ENCODE peak calls at places on chromosomes 13 and 19, in ten cellular contexts. B is GM23248; E is K562; A is heart left ventricle; J is A549; C is MG63; S is Caco-2; D is astrocyte; U is sigmoid colon; V is CD8-positive, alpha-beta T cell. W is an unnamed sample.

GRCh38 chr19:13303381-13304129 is 153.3 kb downstream of the IER2 start:
- DNase-seq in B (no peak), E (no peak), A (no peak), J (no peak), C (no peak), S (no peak), D (no peak), U (no peak), V (no peak), W (no peak)

GRCh38 chr19:5691930-5692784 is 2.1 kb downstream of the RPL36 start:
- DNase-seq in B (peak; percentile 69), E (peak; percentile 78), A (no peak), J (no peak), C (no peak), S (no peak), D (no peak), U (peak; percentile 69), V (no peak), W (no peak)

GRCh38 chr13:54357284-54357933 is 1328.8 kb downstream of the OLFM4 start:
- DNase-seq in B (no peak), E (no peak), A (no peak), J (no peak), C (no peak), S (no peak), D (no peak), U (no peak), V (no peak), W (no peak)

GRCh38 chr13:52845766-52846566 is 2.5 kb downstream of the PCDH8 start:
- DNase-seq in B (peak; percentile 21), E (no peak), A (peak; percentile 59), J (no peak), C (peak; percentile 56), S (no peak), D (no peak), U (no peak), V (no peak), W (peak; percentile 67)

GRCh38 chr13:111429064-111429558 is 108.7 kb downstream of the TEX29 start:
- DNase-seq in B (peak; percentile 54), E (peak; percentile 42), A (no peak), J (peak; percentile 29), C (peak; percentile 14), S (peak; percentile 72), D (no peak), U (no peak), V (peak; percentile 4), W (peak; percentile 80)

GRCh38 chr13:94182185-94182761 is 297.2 kb downstream of the DCT start:
- DNase-seq in B (no peak), E (no peak), A (no peak), J (no peak), C (no peak), S (no peak), D (no peak), U (no peak), V (no peak), W (no peak)

GRCh38 chr19:46919324-46919723 is 58.5 kb downstream of the ARHGAP35 start:
- DNase-seq in B (peak; percentile 81), E (no peak), A (no peak), J (no peak), C (peak; percentile 58), S (no peak), D (peak; percentile 25), U (no peak), V (no peak), W (no peak)

GRCh38 chr13:20190481-20191310 is 2.0 kb downstream of the GJB2 start:
- DNase-seq in B (peak; percentile 89), E (no peak), A (no peak), J (no peak), C (peak; percentile 81), S (no peak), D (peak; percentile 94), U (no peak), V (no peak), W (no peak)

GRCh38 chr13:110593430-110594130 is 21.8 kb upstream of the NAXD start:
- DNase-seq in B (peak; percentile 71), E (peak; percentile 77), A (no peak), J (peak; percentile 54), C (no peak), S (peak; percentile 67), D (peak; percentile 39), U (no peak), V (no peak), W (no peak)

GRCh38 chr13:89066868-89067466 is 1395.8 kb downstream of the SLITRK5 start:
- DNase-seq in B (peak; percentile 46), E (peak; percentile 4), A (no peak), J (peak; percentile 39), C (no peak), S (peak; percentile 61), D (peak; percentile 13), U (no peak), V (no peak), W (peak; percentile 70)

GRCh38 chr13:25902946-25903345 is 148.9 kb downstream of the SHISA2 start:
- DNase-seq in B (no peak), E (no peak), A (no peak), J (no peak), C (no peak), S (no peak), D (no peak), U (no peak), V (no peak), W (no peak)

GRCh38 chr13:60790620-60791019 is 393.6 kb downstream of the TDRD3 start:
- DNase-seq in B (no peak), E (no peak), A (no peak), J (no peak), C (no peak), S (no peak), D (no peak), U (peak; percentile 68), V (no peak), W (no peak)

GRCh38 chr19:2394669-2395292 is 32.6 kb downstream of the TIMM13 start:
- DNase-seq in B (no peak), E (no peak), A (no peak), J (no peak), C (no peak), S (peak; percentile 48), D (no peak), U (no peak), V (no peak), W (peak; percentile 72)

GRCh38 chr19:2398735-2399305 is 28.6 kb downstream of the TIMM13 start:
- DNase-seq in B (no peak), E (no peak), A (no peak), J (no peak), C (no peak), S (no peak), D (no peak), U (no peak), V (no peak), W (no peak)

GRCh38 chr19:2405256-2405655 is 22.1 kb downstream of the TIMM13 start:
- DNase-seq in B (no peak), E (no peak), A (no peak), J (no peak), C (no peak), S (no peak), D (no peak), U (no peak), V (no peak), W (no peak)

GRCh38 chr19:2394054-2394668 is 33.2 kb downstream of the TIMM13 start:
- DNase-seq in B (no peak), E (no peak), A (no peak), J (no peak), C (no peak), S (no peak), D (no peak), U (no peak), V (no peak), W (no peak)

DNA sequence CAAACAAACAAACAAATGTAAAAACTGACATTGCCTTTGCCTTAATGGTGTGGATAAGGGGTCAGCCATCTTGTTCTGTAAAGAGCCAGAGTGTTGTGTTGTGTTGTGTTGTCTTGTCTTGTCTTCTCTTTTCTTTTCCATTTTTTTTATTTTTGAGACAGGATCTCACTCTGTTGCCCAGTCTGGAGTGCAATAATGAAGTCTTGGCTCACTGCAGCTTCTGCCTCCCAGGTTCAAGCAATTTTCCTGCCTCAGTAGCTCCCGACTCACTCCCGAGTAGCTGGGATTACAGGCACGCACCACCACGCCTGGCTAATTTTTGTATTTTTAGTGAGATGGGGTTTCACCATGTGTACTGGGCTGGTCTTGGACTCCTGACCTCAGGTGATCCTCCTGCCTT is 27.8 kb downstream of the TIMM13 start:
- DNase-seq in B (no peak), E (no peak), A (no peak), J (no peak), C (no peak), S (no peak), D (no peak), U (no peak), V (no peak), W (no peak)
- H3K9me3 ChIP-seq in B (no peaks in the 10 kb centered on the region), E (no peaks in the 10 kb centered on the region), A (peaks cover 8% of the 10 kb centered on the region), J (no peaks in the 10 kb centered on the region), C (no peaks in the 10 kb centered on the region), S (no peaks in the 10 kb centered on the region), D (no peaks in the 10 kb centered on the region), U (no peaks in the 10 kb centered on the region), V (no peaks in the 10 kb centered on the region), W (no peaks in the 10 kb centered on the region)

DNA sequence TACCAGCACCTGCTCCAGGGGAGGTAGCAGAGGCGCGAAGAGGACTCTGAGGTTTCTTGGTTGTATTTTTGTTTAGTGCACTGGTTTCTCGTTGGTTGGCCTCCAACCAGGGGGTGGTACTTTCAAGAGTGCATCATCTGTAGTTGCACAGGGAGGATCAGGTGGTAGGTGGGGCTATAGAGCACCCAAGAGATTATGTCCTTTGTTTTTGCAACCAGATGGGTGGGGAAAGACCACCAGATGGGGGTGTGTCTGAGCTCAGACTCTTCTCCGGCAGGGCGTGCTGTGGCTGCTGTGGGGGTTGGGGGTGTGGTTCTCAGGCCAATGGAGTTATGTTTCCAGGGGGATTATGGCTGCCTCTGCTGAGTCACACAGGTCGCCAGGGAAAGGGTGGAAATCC is 254.4 kb upstream of the KLF12 start:
- DNase-seq in B (no peak), E (no peak), A (no peak), J (no peak), C (no peak), S (no peak), D (no peak), U (no peak), V (no peak), W (no peak)
- H3K9me3 ChIP-seq in B (no peaks in the 10 kb centered on the region), E (no peaks in the 10 kb centered on the region), A (peaks cover 45% of the 10 kb centered on the region), J (no peaks in the 10 kb centered on the region), C (no peaks in the 10 kb centered on the region), S (no peaks in the 10 kb centered on the region), D (no peaks in the 10 kb centered on the region), U (no peaks in the 10 kb centered on the region), V (no peaks in the 10 kb centered on the region), W (no peaks in the 10 kb centered on the region)

DNA sequence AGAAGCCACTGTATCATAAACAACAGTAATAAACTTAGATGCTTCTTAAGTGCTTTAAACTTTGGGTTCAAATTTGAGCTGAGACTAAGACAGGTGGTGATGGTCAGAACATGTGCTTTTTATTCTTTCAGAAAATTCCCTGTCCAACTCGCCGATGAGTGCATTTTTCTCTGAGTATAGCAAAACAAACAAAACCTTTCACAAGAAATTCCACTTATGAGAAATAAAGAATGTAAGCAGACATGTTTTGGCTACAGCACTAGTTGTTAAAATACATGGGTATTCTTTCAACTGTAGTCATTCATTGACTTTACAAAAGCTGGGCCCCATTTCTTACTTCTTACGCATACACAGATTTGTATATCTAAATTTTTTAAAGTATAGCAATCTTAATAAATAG is 125.6 kb downstream of the SPRY2 start:
- DNase-seq in B (peak; percentile 31), E (no peak), A (no peak), J (peak; percentile 35), C (no peak), S (no peak), D (peak; percentile 77), U (no peak), V (no peak), W (no peak)
- H3K9me3 ChIP-seq in B (no peaks in the 10 kb centered on the region), E (no peaks in the 10 kb centered on the region), A (no peaks in the 10 kb centered on the region), J (no peaks in the 10 kb centered on the region), C (no peaks in the 10 kb centered on the region), S (no peaks in the 10 kb centered on the region), D (no peaks in the 10 kb centered on the region), U (no peaks in the 10 kb centered on the region), V (no peaks in the 10 kb centered on the region), W (no peaks in the 10 kb centered on the region)

GRCh38 chr19:44019498-44019897 is 5.7 kb upstream of the ZNF222 start:
- DNase-seq in B (no peak), E (no peak), A (no peak), J (no peak), C (no peak), S (no peak), D (no peak), U (no peak), V (no peak), W (no peak)
- H3K9me3 ChIP-seq in B (no peaks in the 10 kb centered on the region), E (no peaks in the 10 kb centered on the region), A (peaks cover 20% of the 10 kb centered on the region), J (peaks cover 62% of the 10 kb centered on the region), C (peaks cover 8% of the 10 kb centered on the region), S (peaks cover 4% of the 10 kb centered on the region), D (no peaks in the 10 kb centered on the region), U (no peaks in the 10 kb centered on the region), V (no peaks in the 10 kb centered on the region), W (peaks cover 19% of the 10 kb centered on the region)